ENCODE peak calls at places on chromosomes 16 and 17, in six cellular contexts. F, G, S, W, J and P are unnamed samples.

GRCh38 chr16:9311303-9311954 is 220.0 kb downstream of the HAPSTR1 start:
- DNase-seq in F (no peak), S (no peak), G (no peak), J (peak), W (no peak), P (no peak)

GRCh38 chr16:53546988-53547391 is 44.0 kb upstream of the AKTIP start:
- DNase-seq in S (peak), W (peak), F (no peak), J (no peak), G (no peak), P (peak)

GRCh38 chr17:30323895-30324319 is 9.9 kb downstream of the TMIGD1 start:
- DNase-seq in W (no peak), S (peak), J (peak), F (no peak), G (no peak), P (peak)

GRCh38 chr17:55607736-55608341 is 96.6 kb upstream of the SMIM36 start:
- DNase-seq in G (peak), S (peak), F (peak), J (peak), W (peak), P (peak)

GRCh38 chr16:77784441-77785356 is 3.7 kb upstream of the VAT1L start:
- DNase-seq in W (no peak), F (no peak), J (no peak), G (no peak), S (peak), P (no peak)

GRCh38 chr17:45579529-45580495 is 89.3 kb upstream of the PLEKHM1 start:
- DNase-seq in J (peak), F (no peak), W (no peak), S (no peak), G (no peak), P (no peak)

GRCh38 chr17:58617563-58617962 is 74.3 kb downstream of the TEX14 start:
- DNase-seq in W (no peak), G (no peak), S (no peak), J (no peak), F (no peak), P (no peak)

GRCh38 chr16:88306860-88307545 is 75.8 kb upstream of the ZNF469 start:
- DNase-seq in W (peak), J (no peak), G (peak), S (no peak), F (peak), P (peak)

GRCh38 chr17:77450742-77451270 is 310.0 kb downstream of the SEC14L1 start:
- DNase-seq in F (no peak), G (no peak), W (no peak), J (no peak), S (no peak), P (no peak)

GRCh38 chr17:43092891-43093290 is 32.3 kb downstream of the BRCA1 start:
- DNase-seq in S (no peak), F (no peak), G (no peak), J (no peak), W (peak), P (peak)

GRCh38 chr16:81463296-81463890 is 18.8 kb downstream of the CMIP start:
- DNase-seq in W (no peak), S (no peak), F (no peak), J (no peak), G (no peak), P (no peak)

GRCh38 chr17:37392024-37392590 is 14.5 kb downstream of the ACACA start:
- DNase-seq in J (no peak), W (peak), F (no peak), S (peak), G (peak), P (peak)

GRCh38 chr17:77611791-77612466 is 346.6 kb upstream of the TNRC6C start:
- DNase-seq in J (no peak), S (no peak), W (no peak), G (no peak), F (no peak), P (no peak)

GRCh38 chr16:77307764-77308561 is 108.8 kb downstream of the SYCE1L start:
- DNase-seq in G (no peak), J (no peak), F (no peak), W (peak), S (peak), P (peak)

GRCh38 chr17:78925662-78926555 is 722 bp upstream of the TIMP2 start:
- DNase-seq in S (no peak), F (peak), W (peak), G (peak), J (peak), P (peak)

GRCh38 chr17:30519707-30520106 is 42.5 kb downstream of the GOSR1 start:
- DNase-seq in F (no peak), W (peak), J (no peak), S (peak), G (peak), P (peak)

GRCh38 chr17:3887811-3888210 is 5.0 kb downstream of the CAMKK1 start:
- DNase-seq in S (no peak), J (no peak), F (no peak), G (no peak), W (no peak), P (peak)

GRCh38 chr16:29983420-29984136 is 9.9 kb downstream of the TAOK2 start:
- DNase-seq in S (no peak), F (no peak), G (no peak), W (peak), J (no peak), P (no peak)

GRCh38 chr16:10964039-10964890 is 19.9 kb downstream of the CLEC16A start:
- DNase-seq in W (peak), S (peak), J (peak), F (peak), G (peak), P (peak)

GRCh38 chr17:44122825-44123355 is 551 bp downstream of the HDAC5 start:
- DNase-seq in F (no peak), J (no peak), S (no peak), W (no peak), G (no peak), P (no peak)

GRCh38 chr17:48500435-48501426 is 30.1 kb downstream of the HOXB1 start:
- DNase-seq in S (peak), F (no peak), J (no peak), G (no peak), W (peak), P (peak)

GRCh38 chr17:44556854-44557606 is at the start of gene FZD2:
- DNase-seq in W (peak), J (peak), S (peak), G (peak), F (peak), P (peak)

GRCh38 chr17:6591599-6592158 is 35.3 kb upstream of the PITPNM3 start:
- DNase-seq in G (peak), S (peak), J (no peak), F (no peak), W (peak), P (peak)

GRCh38 chr16:10751291-10751697 is 7.7 kb downstream of the NUBP1 start:
- DNase-seq in G (no peak), F (no peak), W (no peak), J (no peak), S (no peak), P (no peak)

GRCh38 chr17:27878776-27879562 is 14.2 kb downstream of the LYRM9 start:
- DNase-seq in S (no peak), J (no peak), W (no peak), F (no peak), G (no peak), P (no peak)

GRCh38 chr16:22191966-22192260 is 14.2 kb upstream of the EEF2K start:
- DNase-seq in F (no peak), W (peak), J (no peak), G (no peak), S (no peak), P (no peak)

GRCh38 chr17:45824475-45824874 is 20.2 kb upstream of the SPPL2C start:
- DNase-seq in F (no peak), G (no peak), W (no peak), J (no peak), S (no peak), P (no peak)

GRCh38 chr17:49557204-49558024 is 18.3 kb upstream of the NXPH3 start:
- DNase-seq in S (peak), F (no peak), W (peak), G (no peak), J (no peak), P (peak)

GRCh38 chr17:27533874-27534815 is 77.9 kb downstream of the KSR1 start:
- DNase-seq in W (peak), F (no peak), G (peak), S (peak), J (no peak), P (peak)

GRCh38 chr17:74805543-74805991 is 29.4 kb upstream of the NAT9 start:
- DNase-seq in G (no peak), W (no peak), F (peak), J (no peak), S (no peak), P (no peak)

GRCh38 chr17:77445030-77445907 is 304.5 kb downstream of the SEC14L1 start:
- DNase-seq in J (peak), W (peak), S (no peak), G (no peak), F (no peak), P (no peak)

GRCh38 chr17:82230627-82231311 is 1.9 kb downstream of the SLC16A3 start:
- DNase-seq in F (peak), G (no peak), W (peak), J (peak), S (peak), P (peak)
- TF ChIP-seq CTCF in F (peak), G (peak), W (peak), J (peak), S (peak), P (peak)

GRCh38 chr17:39151680-39152058 is 232 bp upstream of the PLXDC1 start:
- DNase-seq in G (no peak), J (no peak), W (no peak), F (no peak), S (no peak), P (no peak)
- H3K4me3 ChIP-seq in G (peak), J (peak), W (no peak), F (peak), S (no peak), P (peak)

DNA sequence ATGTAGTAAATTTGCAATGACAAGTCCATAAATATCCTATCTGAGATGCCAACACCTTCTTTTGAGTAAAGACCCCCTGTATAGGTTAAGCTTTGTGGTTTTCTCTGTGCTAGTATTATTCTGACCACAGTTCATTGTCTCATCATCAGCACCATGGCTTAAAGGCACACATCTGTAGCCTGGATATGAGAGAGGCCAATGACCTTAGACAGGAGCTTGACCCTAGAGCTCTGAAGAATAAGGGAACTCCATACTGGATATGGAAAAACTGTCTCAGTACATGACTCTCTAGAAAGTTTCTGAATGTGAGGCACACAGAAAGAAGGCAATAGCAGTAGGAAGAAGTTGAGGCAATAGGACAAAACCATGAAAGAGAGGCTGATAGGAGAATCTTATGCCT is 150.4 kb downstream of the ABCA8 start:
- DNase-seq in F (no peak), S (no peak), J (no peak), G (no peak), W (no peak), P (no peak)
- TF ChIP-seq CTCF in F (no peak), S (no peak), J (no peak), G (no peak), W (no peak), P (no peak)

GRCh38 chr16:55476625-55477533 is 2.1 kb upstream of the MMP2 start:
- DNase-seq in W (no peak), S (peak), G (no peak), J (no peak), F (peak), P (no peak)

GRCh38 chr16:55478827-55479559 is at the start of gene MMP2:
- DNase-seq in W (peak), S (no peak), F (peak), J (peak), G (no peak), P (peak)

GRCh38 chr16:55479560-55480197 is 681 bp downstream of the MMP2 start:
- DNase-seq in G (no peak), J (no peak), F (no peak), W (no peak), S (no peak), P (no peak)

GRCh38 chr16:55482056-55482455 is 3.1 kb downstream of the MMP2 start:
- DNase-seq in F (no peak), S (peak), W (peak), J (no peak), G (no peak), P (peak)

DNA sequence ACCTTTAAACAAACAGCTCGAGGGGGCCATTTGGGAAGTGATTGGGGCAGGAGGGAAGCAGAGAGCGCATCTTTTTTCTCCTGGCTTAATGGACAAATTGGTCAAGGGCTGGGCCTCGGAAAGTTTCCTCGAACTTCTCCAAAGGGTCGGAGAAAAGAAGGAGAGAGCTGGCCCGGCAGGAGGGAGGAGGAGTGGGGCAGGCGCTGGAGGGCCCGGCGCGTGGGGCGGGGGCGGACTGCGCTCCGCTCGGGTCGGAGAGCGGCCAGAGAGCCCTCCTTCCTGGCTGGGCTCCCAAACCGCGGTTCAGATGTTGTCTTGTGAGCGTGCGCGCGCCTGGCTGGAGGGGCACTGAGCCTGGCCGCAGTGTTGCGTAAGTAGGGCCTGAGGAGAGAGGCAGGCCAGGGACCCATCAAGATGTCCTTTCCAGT is 1.2 kb downstream of the MMP2 start:
- DNase-seq in F (peak), J (peak), S (peak), W (peak), G (peak), P (peak)
- H3K4me3 ChIP-seq in F (peak), J (peak), S (no peak), W (peak), G (peak), P (peak)

DNA sequence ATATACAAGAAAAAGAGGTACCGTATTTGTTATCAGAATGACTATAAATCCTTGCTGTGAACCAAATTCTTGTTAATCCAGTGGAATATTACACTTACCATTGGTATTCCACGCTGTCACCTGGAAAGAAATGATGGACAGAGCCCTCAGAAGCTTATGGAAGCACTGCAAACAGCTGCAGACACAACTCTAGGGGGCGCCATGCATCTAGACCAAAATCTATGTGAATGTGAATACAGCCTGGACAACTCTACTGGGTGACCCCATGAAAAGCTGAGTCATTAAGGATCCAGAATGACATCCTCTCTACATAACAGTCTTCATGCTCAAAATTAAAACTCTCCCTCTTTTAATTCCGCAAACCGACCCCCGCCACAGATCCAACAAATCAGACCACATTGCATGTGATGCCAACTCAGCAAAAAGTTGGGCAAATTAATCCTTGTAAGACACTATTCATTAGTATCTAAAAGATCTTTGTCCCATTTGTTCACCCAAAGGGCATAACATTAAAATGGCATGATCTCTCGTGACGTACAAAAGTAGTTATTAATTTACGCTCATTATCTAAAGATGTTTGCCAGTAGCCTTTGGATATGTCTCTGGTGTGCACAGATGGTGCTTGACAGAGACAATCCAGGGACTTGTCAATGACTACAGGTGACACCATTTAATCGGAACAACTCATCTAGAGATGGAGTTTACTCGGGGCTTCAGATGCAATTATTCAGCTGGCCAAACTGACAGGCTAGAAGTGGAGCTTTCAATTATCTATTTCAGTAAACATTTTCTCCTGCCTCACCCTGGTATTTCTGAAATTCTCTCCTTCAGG is 552.7 kb upstream of the PSMD7 start:
- DNase-seq in J (peak), W (no peak), S (no peak), F (no peak), G (no peak), P (no peak)
- TF ChIP-seq CTCF in J (no peak), W (no peak), S (no peak), F (peak), G (no peak), P (no peak)

GRCh38 chr16:6643083-6643686 is 689.5 kb upstream of the RBFOX1 start:
- DNase-seq in J (peak), W (peak), S (peak), F (no peak), G (peak), P (peak)
- H3K4me3 ChIP-seq in J (no peak), W (no peak), S (no peak), F (no peak), G (no peak), P (no peak)

GRCh38 chr16:55773859-55774549 is 58.9 kb downstream of the CES1 start:
- DNase-seq in S (no peak), F (no peak), J (no peak), G (no peak), W (no peak), P (no peak)
- TF ChIP-seq CTCF in S (no peak), F (no peak), J (no peak), G (no peak), W (no peak), P (no peak)

DNA sequence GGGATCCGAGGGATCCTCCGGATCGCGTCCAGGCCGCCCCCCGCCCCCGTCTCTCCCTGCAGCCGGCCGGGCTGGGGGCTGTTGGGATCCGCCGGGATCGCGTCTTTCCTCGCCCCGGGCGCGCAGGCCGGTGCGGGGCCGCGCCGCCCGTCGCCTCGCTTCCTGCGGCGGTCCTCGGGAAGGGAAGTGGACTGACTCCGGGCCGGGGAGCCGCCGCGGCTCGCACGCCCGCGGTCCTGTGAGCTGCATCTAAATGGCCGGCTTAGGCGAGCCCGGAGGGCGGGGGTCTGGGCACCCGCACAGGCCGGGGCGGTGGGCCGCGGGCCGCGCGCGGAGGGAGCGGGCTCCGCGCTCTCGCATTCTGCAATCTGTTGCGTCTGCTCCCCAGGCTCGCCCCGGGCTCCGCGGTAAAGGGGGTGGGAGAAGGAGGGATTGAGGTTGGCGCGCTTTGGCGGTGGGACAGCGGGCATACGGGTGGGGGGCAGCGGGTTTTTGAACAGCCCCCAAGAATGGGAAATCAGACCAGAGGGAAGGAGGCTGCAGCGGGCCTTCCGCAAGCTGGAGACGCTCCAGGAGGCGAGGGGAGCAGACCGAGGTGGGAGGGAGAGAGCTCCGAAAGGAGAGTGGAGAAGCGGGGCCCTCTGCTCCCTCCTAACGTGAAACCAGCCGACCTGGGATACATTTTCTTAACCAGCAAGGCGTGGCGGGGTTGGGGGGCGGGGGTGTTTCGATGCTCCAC is 2.2 kb downstream of the TMEM132E start:
- DNase-seq in F (no peak), J (no peak), G (no peak), W (no peak), S (no peak), P (no peak)
- H3K4me3 ChIP-seq in F (peak), J (peak), G (no peak), W (no peak), S (no peak), P (no peak)

GRCh38 chr16:3377917-3378316 is 22.2 kb downstream of the OR2C1 start:
- DNase-seq in J (no peak), S (no peak), W (no peak), G (no peak), F (no peak), P (no peak)

DNA sequence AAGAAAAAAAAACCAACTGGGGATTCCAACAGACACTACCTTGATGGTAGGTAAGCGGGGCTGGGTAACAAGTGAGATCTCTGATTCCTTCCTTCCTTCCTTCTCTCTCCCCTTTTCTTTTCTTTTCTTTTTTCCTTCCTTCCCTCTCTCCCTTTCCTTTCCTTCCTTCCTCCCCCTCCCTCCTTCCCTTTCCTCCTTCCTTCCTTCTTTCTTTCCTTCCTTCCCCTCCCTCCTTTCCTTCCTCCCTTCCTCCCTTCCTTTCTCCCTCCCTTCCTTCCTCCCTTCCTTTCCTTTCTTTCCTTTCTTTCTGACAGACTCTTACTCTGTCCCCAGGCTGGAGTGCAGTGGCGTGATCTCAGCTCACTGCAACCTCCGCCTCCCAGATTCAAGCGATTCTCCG is 20.0 kb downstream of the OR2C1 start:
- DNase-seq in G (no peak), F (no peak), S (no peak), J (no peak), W (no peak), P (no peak)
- TF ChIP-seq CTCF in G (no peak), F (no peak), S (no peak), J (no peak), W (no peak), P (no peak)